ENCODE peak calls at places on chromosomes 7 and 10, in nine cellular contexts. A is CD8-positive, alpha-beta memory T cell; R is neural progenitor cell; L is astrocyte; Z is spleen; I is transverse colon; Y is GM23338; V is adrenal gland; E is gastrocnemius medialis. O is an unnamed sample. For H3K27me3, the result is how much of the 10 kb centered on the place peaks cover.

GRCh38 chr10:50216894-50217293 is 34.4 kb downstream of the ASAH2 start:
- DNase-seq in I (no peak), A (no peak), L (peak), E (no peak), Y (peak), V (no peak), R (peak), Z (no peak), O (no peak)

GRCh38 chr7:158355456-158356065 is 232.1 kb downstream of the PTPRN2 start:
- DNase-seq in Y (peak), L (no peak), Z (peak), R (peak), A (no peak), V (no peak), E (no peak), I (no peak), O (no peak)

GRCh38 chr7:129778770-129779601 is 167.5 kb downstream of the NRF1 start:
- DNase-seq in V (no peak), A (no peak), I (no peak), L (no peak), Y (no peak), R (peak), Z (no peak), E (no peak), O (no peak)

GRCh38 chr7:4074407-4074806 is 607.7 kb upstream of the FOXK1 start:
- DNase-seq in Y (no peak), Z (no peak), E (no peak), I (no peak), A (no peak), R (no peak), V (no peak), L (no peak), O (no peak)

GRCh38 chr10:62095341-62096071 is 173.1 kb downstream of the RTKN2 start:
- DNase-seq in A (no peak), V (no peak), L (peak), E (no peak), R (peak), Y (no peak), I (no peak), Z (no peak), O (no peak)

GRCh38 chr10:34957531-34957930 is 132.6 kb downstream of the CUL2 start:
- DNase-seq in I (no peak), R (no peak), Z (no peak), A (no peak), V (no peak), L (no peak), Y (no peak), E (no peak), O (no peak)

GRCh38 chr7:140435252-140435895 is 31.5 kb downstream of the RAB19 start:
- DNase-seq in L (no peak), A (no peak), Y (peak), R (no peak), V (no peak), I (no peak), E (no peak), Z (peak), O (no peak)

GRCh38 chr7:148480479-148481146 is 110.0 kb upstream of the C7orf33 start:
- DNase-seq in Z (no peak), I (no peak), E (no peak), L (no peak), A (no peak), V (no peak), R (no peak), Y (no peak), O (no peak)

GRCh38 chr10:111261066-111261465 is 184.2 kb downstream of the ADRA2A start:
- DNase-seq in V (no peak), Y (no peak), E (no peak), Z (no peak), L (no peak), A (no peak), I (no peak), R (no peak), O (no peak)

GRCh38 chr7:22667562-22668239 is 59.3 kb upstream of the IL6 start:
- DNase-seq in R (no peak), L (peak), A (no peak), Z (no peak), V (no peak), I (no peak), Y (peak), E (no peak), O (peak)

GRCh38 chr10:119770928-119771327 is 45.1 kb downstream of the INPP5F start:
- DNase-seq in Y (no peak), I (no peak), R (no peak), Z (no peak), L (peak), A (no peak), E (no peak), V (no peak), O (no peak)

GRCh38 chr7:142791502-142791901 is 20.7 kb downstream of the PRSS2 start:
- DNase-seq in Z (no peak), Y (no peak), A (no peak), L (no peak), V (no peak), I (no peak), R (no peak), E (no peak), O (no peak)

GRCh38 chr7:137669706-137670105 is 177.1 kb downstream of the DGKI start:
- DNase-seq in A (no peak), Y (no peak), V (no peak), Z (no peak), I (no peak), R (no peak), E (no peak), L (peak), O (no peak)

DNA sequence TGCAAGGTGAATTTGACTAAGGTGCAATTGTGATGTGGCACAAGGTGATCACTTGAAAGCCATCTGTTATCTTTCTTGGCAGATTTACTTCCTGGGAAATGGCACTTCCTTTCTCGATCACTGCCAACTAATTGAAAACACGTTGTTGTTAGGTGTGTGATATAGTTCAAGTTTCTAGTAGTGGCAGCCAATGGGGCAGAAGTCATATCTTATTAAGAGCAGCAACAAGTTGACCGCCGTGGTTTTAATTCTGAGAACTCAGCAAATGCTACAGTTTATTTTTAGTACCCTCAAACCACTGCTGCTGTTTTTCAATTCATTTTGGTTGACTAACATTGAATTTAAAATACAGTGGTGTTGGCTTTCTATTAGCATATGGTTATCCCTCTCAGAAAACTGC is 1.6 kb downstream of the CHN2 start:
- DNase-seq in R (no peak), A (no peak), Z (no peak), Y (no peak), L (no peak), E (no peak), I (no peak), V (no peak), O (no peak)
- H3K4me3 ChIP-seq in R (no peak), A (peak), Z (peak), Y (peak), L (no peak), E (no peak), I (no peak), V (no peak), O (no peak)

DNA sequence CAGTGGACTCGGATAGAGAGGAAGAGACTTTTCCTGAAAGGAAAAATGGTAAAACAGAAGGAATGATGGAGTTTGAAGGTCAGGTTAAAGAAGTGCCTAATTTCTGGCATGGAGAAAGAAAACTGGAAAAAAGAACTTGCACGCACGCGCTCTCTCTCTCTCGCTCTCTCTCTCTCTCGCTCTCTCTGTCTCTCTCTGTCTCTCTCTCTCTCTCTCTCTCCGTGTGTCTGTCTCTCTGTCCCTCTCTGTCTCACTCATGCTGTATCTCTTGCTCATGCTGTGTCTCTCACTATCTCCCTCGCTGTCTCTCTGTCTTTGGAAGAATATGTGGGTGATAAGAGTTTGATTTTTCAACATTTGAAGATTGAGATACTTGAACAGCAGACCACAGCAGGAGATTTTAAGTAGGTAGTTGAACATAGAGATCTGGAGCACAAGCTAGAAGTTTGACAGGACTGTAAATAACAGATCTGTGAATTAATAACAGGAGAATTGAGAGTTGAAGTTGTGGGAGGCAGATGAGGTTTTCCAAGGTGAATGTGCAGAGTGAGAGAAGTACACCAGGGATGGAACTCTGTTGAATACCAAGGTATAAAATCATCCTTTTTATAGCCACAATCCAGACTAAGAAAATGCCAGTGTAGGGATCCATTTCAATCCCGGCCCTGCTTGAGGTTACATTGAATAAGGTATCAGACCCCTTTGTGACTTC is 33.1 kb downstream of the ADD3 start:
- DNase-seq in L (peak), Z (no peak), V (no peak), I (no peak), A (no peak), E (no peak), Y (no peak), R (no peak), O (no peak)
- H3K27me3 ChIP-seq in L (under half), Z (under half), V (under half), I (under half), A (under half), E (under half), Y (under half), R (under half), O (under half)

GRCh38 chr10:49185213-49185612 is 3.0 kb downstream of the TMEM273 start:
- DNase-seq in I (no peak), V (no peak), R (no peak), Y (no peak), E (no peak), A (no peak), L (no peak), Z (no peak), O (no peak)
- H3K4me3 ChIP-seq in I (no peak), V (no peak), R (no peak), Y (no peak), E (no peak), A (no peak), L (no peak), Z (no peak), O (no peak)

GRCh38 chr10:93075369-93076221 is 1.9 kb downstream of the CYP26A1 start:
- DNase-seq in Y (peak), Z (no peak), V (no peak), R (peak), A (no peak), L (no peak), E (no peak), I (no peak), O (no peak)

GRCh38 chr10:93073539-93074136 is at the start of gene CYP26A1:
- DNase-seq in Y (peak), R (peak), V (no peak), Z (no peak), E (no peak), L (no peak), I (no peak), A (no peak), O (no peak)

GRCh38 chr10:93074597-93075368 is 1.1 kb downstream of the CYP26A1 start:
- DNase-seq in L (no peak), Y (peak), R (peak), E (no peak), Z (no peak), V (no peak), A (no peak), I (no peak), O (no peak)

GRCh38 chr10:93072713-93073538 is 767 bp upstream of the CYP26A1 start:
- DNase-seq in I (no peak), E (no peak), Y (peak), Z (no peak), R (peak), A (no peak), L (no peak), V (no peak), O (no peak)

GRCh38 chr10:93074137-93074596 is 474 bp downstream of the CYP26A1 start:
- DNase-seq in I (no peak), Y (peak), L (no peak), Z (no peak), V (no peak), E (no peak), R (peak), A (no peak), O (no peak)
- H3K27me3 ChIP-seq in I (half or more), Y (half or more), L (half or more), Z (half or more), V (under half), E (half or more), R (half or more), A (under half), O (half or more)

DNA sequence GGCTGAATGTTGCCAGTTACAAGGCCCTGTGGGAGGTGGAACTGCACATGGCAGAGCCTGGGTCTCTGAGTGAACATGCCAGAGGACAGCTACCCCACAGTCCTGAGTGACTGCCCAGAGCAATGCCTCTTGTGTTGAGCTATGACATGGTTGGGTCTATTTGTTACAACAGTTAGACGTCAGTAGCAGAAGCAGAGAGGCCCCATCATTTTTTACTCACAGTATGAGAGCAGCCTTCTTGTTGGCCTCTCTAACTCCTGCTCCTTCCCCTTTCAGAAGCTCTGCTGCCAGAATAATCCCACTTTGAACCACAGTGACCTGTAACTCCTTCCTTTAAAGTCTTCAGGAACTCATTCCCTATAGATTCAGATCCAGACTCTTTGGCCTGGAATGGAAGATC is 30.8 kb upstream of the NRP1 start:
- DNase-seq in R (no peak), Y (no peak), E (no peak), L (no peak), V (no peak), Z (no peak), A (no peak), I (no peak), O (no peak)
- H3K4me3 ChIP-seq in R (no peak), Y (no peak), E (no peak), L (no peak), V (no peak), Z (no peak), A (no peak), I (no peak), O (no peak)

DNA sequence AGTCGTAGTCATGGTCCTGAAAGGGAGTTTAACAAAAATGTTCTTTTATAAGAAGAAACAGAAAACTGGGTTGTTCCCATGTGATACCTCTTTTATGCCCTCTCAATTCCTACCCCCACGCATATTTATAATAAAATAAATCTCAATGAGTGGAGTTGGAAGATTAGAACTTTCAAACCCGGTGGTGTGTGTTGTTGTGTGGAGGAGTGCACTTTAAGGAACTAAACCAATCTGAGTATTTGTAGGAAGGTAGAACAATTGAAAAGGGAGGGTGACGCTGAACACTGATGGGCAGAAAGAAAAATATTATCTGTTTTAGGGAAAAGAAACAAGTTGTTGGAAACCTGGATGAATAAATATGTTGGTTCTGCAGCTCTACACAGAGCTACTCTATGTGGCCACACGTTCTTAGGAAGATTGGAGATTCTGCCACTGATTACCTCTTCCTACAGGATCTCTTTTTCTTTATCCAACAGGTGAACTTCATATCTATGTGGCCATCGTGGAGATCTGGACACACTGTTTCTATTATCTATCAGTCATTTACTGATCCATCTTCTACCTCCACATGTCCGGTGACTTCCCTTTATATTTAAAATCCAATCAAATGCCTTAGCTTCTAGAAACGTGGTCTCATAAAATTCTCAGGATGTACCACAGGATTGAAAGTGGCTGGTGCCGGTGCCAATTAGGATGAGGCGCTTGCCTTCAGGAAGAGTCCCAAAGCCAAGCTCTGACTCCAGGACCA is 13.0 kb upstream of the GATA3 start:
- DNase-seq in E (no peak), Z (no peak), I (no peak), A (no peak), Y (no peak), L (no peak), R (no peak), V (no peak), O (no peak)
- H3K27me3 ChIP-seq in E (half or more), Z (half or more), I (half or more), A (half or more), Y (half or more), L (half or more), R (half or more), V (half or more), O (half or more)

GRCh38 chr7:94393251-94393758 is 1.4 kb upstream of the COL1A2 start:
- DNase-seq in A (no peak), L (no peak), R (peak), E (no peak), V (no peak), Z (no peak), Y (peak), I (no peak), O (no peak)

GRCh38 chr7:94396044-94396443 is 1.3 kb downstream of the COL1A2 start:
- DNase-seq in I (no peak), V (no peak), Y (no peak), A (no peak), E (peak), L (peak), R (peak), Z (no peak), O (no peak)

GRCh38 chr7:94395141-94396041 is 696 bp downstream of the COL1A2 start:
- DNase-seq in Y (peak), Z (no peak), E (peak), R (peak), L (peak), A (no peak), V (peak), I (peak), O (no peak)

GRCh38 chr7:94394058-94394398 is 667 bp upstream of the COL1A2 start:
- DNase-seq in I (no peak), R (no peak), L (peak), A (no peak), E (no peak), Z (no peak), Y (no peak), V (no peak), O (no peak)

GRCh38 chr7:94394399-94395140 is at the start of gene COL1A2:
- DNase-seq in V (peak), Y (peak), E (peak), R (peak), Z (peak), I (peak), L (peak), A (no peak), O (no peak)
- H3K4me3 ChIP-seq in V (no peak), Y (peak), E (peak), R (peak), Z (peak), I (peak), L (peak), A (peak), O (peak)

GRCh38 chr7:155821851-155822250 is 9.6 kb upstream of the SHH start:
- DNase-seq in L (no peak), A (no peak), I (no peak), Z (peak), E (no peak), Y (no peak), V (no peak), R (no peak), O (no peak)
- H3K27me3 ChIP-seq in L (under half), A (under half), I (under half), Z (half or more), E (under half), Y (under half), V (under half), R (under half), O (under half)

GRCh38 chr10:102281103-102281502 is 35.8 kb downstream of the GBF1 start:
- DNase-seq in Z (no peak), Y (no peak), A (no peak), R (no peak), L (no peak), E (no peak), V (no peak), I (no peak), O (no peak)

GRCh38 chr10:102283488-102283887 is 38.2 kb downstream of the GBF1 start:
- DNase-seq in V (no peak), E (no peak), L (no peak), Y (no peak), A (no peak), Z (no peak), R (no peak), I (no peak), O (no peak)

GRCh38 chr10:102284531-102284930 is 39.2 kb downstream of the GBF1 start:
- DNase-seq in A (no peak), L (no peak), V (no peak), Z (no peak), I (no peak), Y (no peak), E (no peak), R (no peak), O (no peak)

GRCh38 chr10:102285134-102285533 is 39.8 kb downstream of the GBF1 start:
- DNase-seq in A (no peak), R (no peak), I (no peak), E (no peak), Y (no peak), V (no peak), L (no peak), Z (no peak), O (no peak)

DNA sequence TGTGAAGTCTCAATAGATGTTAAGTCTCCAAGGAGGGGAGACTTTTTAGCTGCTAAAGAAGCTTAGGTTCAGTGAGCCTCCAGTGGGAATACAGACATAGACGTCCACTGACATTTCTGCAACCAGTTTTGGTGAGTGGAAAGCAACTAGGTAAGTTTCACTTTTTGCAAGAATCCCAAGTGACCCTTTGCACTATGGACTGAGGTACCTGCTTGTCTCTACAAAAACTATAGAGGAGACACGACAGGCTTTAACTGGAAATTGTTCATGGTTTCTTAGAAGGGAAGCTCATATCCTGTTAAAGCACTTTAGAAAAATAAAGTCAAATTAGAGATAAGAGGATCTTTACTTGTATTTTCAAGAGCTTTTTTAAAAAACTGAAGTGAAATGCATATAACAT is 38.6 kb downstream of the GBF1 start:
- DNase-seq in L (no peak), E (no peak), Z (no peak), Y (no peak), A (no peak), R (no peak), I (no peak), V (no peak), O (no peak)
- H3K4me3 ChIP-seq in L (no peak), E (no peak), Z (no peak), Y (no peak), A (no peak), R (no peak), I (no peak), V (no peak), O (no peak)